ENCODE peak calls at places on chromosomes 11 and 22, in seven cellular contexts. Q, C, I, Z, G, R and E are unnamed samples.

GRCh38 chr22:38056969-38057841 is at the start of gene PICK1:
- DNase-seq in I (peak), C (peak), Q (peak), Z (peak), R (peak), G (peak), E (peak)

GRCh38 chr11:67332081-67332691 is 21.2 kb downstream of the POLD4 start:
- DNase-seq in Z (no peak), Q (no peak), I (no peak), G (no peak), R (no peak), C (no peak), E (no peak)

GRCh38 chr11:32374261-32374711 is 61.1 kb downstream of the WT1 start:
- DNase-seq in I (no peak), C (peak), Q (no peak), G (peak), R (peak), Z (no peak), E (no peak)

GRCh38 chr11:85759915-85760314 is 51.0 kb downstream of the SYTL2 start:
- DNase-seq in R (no peak), I (no peak), Q (peak), C (no peak), Z (no peak), G (no peak), E (no peak)

GRCh38 chr11:69398529-69399492 is 82.7 kb upstream of the LINC01488 start:
- DNase-seq in G (no peak), Z (no peak), Q (peak), C (no peak), I (no peak), R (no peak), E (peak)

GRCh38 chr22:37021710-37022482 is 2.4 kb downstream of the MPST start:
- DNase-seq in I (peak), C (peak), R (peak), Z (no peak), G (no peak), Q (peak), E (no peak)

GRCh38 chr11:86931059-86931964 is 23.9 kb downstream of the FZD4 start:
- DNase-seq in G (no peak), C (no peak), I (no peak), R (no peak), Z (no peak), Q (no peak), E (no peak)

GRCh38 chr11:87038235-87038960 is 664 bp downstream of the TMEM135 start:
- DNase-seq in I (no peak), R (no peak), Z (no peak), G (no peak), C (peak), Q (peak), E (no peak)

GRCh38 chr11:110763249-110764011 is 51.2 kb upstream of the ARHGAP20 start:
- DNase-seq in Z (peak), R (no peak), I (peak), G (peak), C (no peak), Q (peak), E (peak)

GRCh38 chr11:29343465-29344333 is 673.1 kb downstream of the KCNA4 start:
- DNase-seq in G (peak), C (peak), Z (peak), Q (peak), R (peak), I (peak), E (peak)